ENCODE peak calls at places on chromosomes 2 and 18, in four cellular contexts. L, C, X and A are unnamed samples.

GRCh38 chr18:6057604-6058003 is 162.3 kb upstream of the TMEM200C start:
- DNase-seq in C (no peak), X (no peak), L (no peak), A (no peak)

GRCh38 chr2:43880471-43880870 is 41.7 kb downstream of the ABCG8 start:
- DNase-seq in L (no peak), X (no peak), C (no peak), A (no peak)

GRCh38 chr2:146734042-146734715 is 1110.7 kb upstream of the ACVR2A start:
- DNase-seq in L (no peak), C (peak; percentile 81), X (no peak), A (no peak)

GRCh38 chr18:58649966-58650816 is 21.1 kb upstream of the MALT1 start:
- DNase-seq in X (no peak), C (no peak), L (no peak), A (no peak)

GRCh38 chr2:205405752-205406151 is 276.5 kb upstream of the NRP2 start:
- DNase-seq in C (no peak), L (no peak), X (no peak), A (no peak)

GRCh38 chr2:43068730-43069517 is 157.5 kb downstream of the ZFP36L2 start:
- DNase-seq in L (no peak), X (no peak), C (no peak), A (no peak)

GRCh38 chr18:31436825-31437224 is 10.7 kb upstream of the DSG3 start:
- DNase-seq in L (no peak), C (no peak), X (no peak), A (no peak)

GRCh38 chr18:73948497-73948896 is 199.1 kb downstream of the FBXO15 start:
- DNase-seq in C (no peak), L (no peak), X (no peak), A (no peak)

GRCh38 chr2:233830111-233830760 is 24.1 kb downstream of the HJURP start:
- DNase-seq in C (no peak), L (no peak), X (no peak), A (no peak)

GRCh38 chr2:112881217-112882000 is 29.6 kb upstream of the IL37 start:
- DNase-seq in X (no peak), L (no peak), C (peak; percentile 68), A (no peak)

GRCh38 chr2:156005999-156006712 is 326.4 kb downstream of the NR4A2 start:
- DNase-seq in C (no peak), X (no peak), L (no peak), A (no peak)

GRCh38 chr2:75342504-75343175 is 143.3 kb upstream of the TACR1 start:
- DNase-seq in X (no peak), L (no peak), C (no peak), A (no peak)

GRCh38 chr2:151251012-151251411 is 10.7 kb downstream of the RBM43 start:
- DNase-seq in X (no peak), L (no peak), C (no peak), A (no peak)

GRCh38 chr2:238505892-238506280 is 79.2 kb downstream of the ASB1 start:
- DNase-seq in X (no peak), L (no peak), C (no peak), A (no peak)

GRCh38 chr2:116109471-116109870 is 1667.0 kb downstream of the DPP10 start:
- DNase-seq in X (no peak), L (no peak), C (no peak), A (no peak)

GRCh38 chr2:220320326-220320725 is 692.9 kb downstream of the SLC4A3 start:
- DNase-seq in C (no peak), X (no peak), L (no peak), A (no peak)

GRCh38 chr2:239357954-239358754 is 42.7 kb downstream of the HDAC4 start:
- DNase-seq in X (no peak), C (no peak), L (no peak), A (no peak)

GRCh38 chr2:218230882-218231281 is 13.9 kb downstream of the ARPC2 start:
- DNase-seq in X (no peak), C (peak; percentile 57), L (no peak), A (no peak)

GRCh38 chr2:218618102-218618860 is 10.6 kb downstream of the PLCD4 start:
- DNase-seq in L (no peak), X (no peak), C (peak; percentile 45), A (no peak)

GRCh38 chr2:193695367-193695766 is 1500.6 kb upstream of the TMEFF2 start:
- DNase-seq in C (peak; percentile 60), X (no peak), L (no peak), A (no peak)

GRCh38 chr2:70967189-70967588 is 11.2 kb upstream of the ANKRD53 start:
- DNase-seq in C (no peak), L (peak; percentile 1), X (no peak), A (peak; percentile 5)

DNA sequence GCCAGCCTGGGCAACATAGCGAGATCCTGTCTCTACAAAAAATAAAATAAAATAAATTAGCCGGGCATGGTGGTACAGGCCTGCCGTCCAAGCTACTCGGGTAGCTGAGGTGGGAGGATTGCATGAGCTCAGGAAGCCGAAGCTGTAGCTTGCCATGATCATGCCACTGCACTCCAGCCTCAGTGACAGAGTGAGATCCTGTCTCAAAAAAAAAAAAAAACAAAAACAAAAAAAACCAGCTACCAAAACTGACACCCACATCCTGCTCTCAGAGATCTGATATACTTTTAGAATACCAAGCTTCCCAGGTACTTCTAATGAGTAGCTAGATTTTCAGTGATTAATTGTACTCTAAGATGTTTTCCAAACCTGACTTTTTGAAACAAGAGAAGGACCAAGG is 74.0 kb downstream of the TTC27 start:
- DNase-seq in L (no peak), X (no peak), C (no peak), A (no peak)
- H3K4me3 ChIP-seq in L (no peak overlapping the region), X (no peak overlapping the region), C (no peak overlapping the region), A (no peak overlapping the region)

GRCh38 chr18:12279781-12280531 is 25.8 kb downstream of the CIDEA start:
- DNase-seq in C (no peak), L (no peak), X (peak; percentile 46), A (no peak)

GRCh38 chr18:12282436-12283039 is 25.5 kb upstream of the TUBB6 start:
- DNase-seq in X (no peak), C (no peak), L (no peak), A (no peak)

GRCh38 chr18:12283666-12284065 is 24.4 kb upstream of the TUBB6 start:
- DNase-seq in L (no peak), C (no peak), X (no peak), A (no peak)

GRCh38 chr18:12281861-12282260 is 26.2 kb upstream of the TUBB6 start:
- DNase-seq in X (no peak), L (no peak), C (no peak), A (no peak)

DNA sequence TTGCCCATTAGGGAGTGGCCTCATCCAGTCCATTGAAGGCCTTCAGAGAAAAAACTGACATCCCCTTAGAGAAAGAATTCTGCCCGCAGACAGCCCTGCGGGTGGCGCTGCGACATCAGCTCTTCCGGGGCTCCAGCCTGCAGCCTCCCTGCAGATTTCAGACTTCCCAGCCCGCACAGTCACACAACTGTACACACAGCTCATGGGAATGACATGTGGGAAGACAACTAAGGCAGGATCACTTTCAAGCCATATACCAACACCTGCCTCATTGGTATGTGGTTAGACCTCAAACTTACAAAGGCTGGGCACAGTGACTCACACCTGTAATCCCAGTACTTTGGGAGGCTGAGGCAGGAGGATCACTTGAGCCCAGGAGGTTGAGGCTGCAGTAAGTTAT is 24.8 kb upstream of the TUBB6 start:
- DNase-seq in L (no peak), X (no peak), C (peak; percentile 46), A (no peak)
- TF ChIP-seq CTCF in L (no peak), X (no peak), C (peak; percentile 54), A (no peak)

DNA sequence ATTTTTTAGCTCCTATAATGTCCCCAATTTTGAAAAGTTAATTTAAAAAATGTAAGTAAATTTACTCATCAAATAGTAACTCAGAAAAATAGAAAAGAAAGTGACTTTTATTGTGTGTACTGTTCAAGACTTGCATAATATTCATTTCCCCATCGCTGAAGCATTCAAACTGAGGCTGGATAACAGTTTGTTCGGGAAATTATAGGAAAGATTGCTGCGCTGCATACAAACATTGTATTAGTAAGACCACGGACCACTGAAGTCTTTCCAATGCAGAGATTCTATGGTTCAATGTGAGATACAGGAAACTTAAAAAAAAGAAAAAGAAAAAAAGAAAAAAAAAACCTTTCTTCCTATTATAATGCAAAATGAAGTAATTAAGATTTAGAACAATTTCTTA is 10.4 kb downstream of the STK17B start:
- DNase-seq in L (no peak), C (no peak), X (no peak), A (no peak)
- H3K27ac ChIP-seq in L (no peak overlapping the region), C (no peak overlapping the region), X (peak overlapping the region; percentile 37), A (no peak overlapping the region)

GRCh38 chr2:111219285-111219684 is 98.6 kb downstream of the BCL2L11 start:
- DNase-seq in C (no peak), L (no peak), X (no peak), A (peak; percentile 25)

GRCh38 chr2:111216811-111217652 is 96.3 kb downstream of the BCL2L11 start:
- DNase-seq in C (no peak), X (peak; percentile 30), L (no peak), A (peak; percentile 22)

GRCh38 chr2:111221701-111222100 is 101.0 kb downstream of the BCL2L11 start:
- DNase-seq in C (no peak), L (no peak), X (no peak), A (peak; percentile 21)

GRCh38 chr2:111222204-111222866 is 101.6 kb downstream of the BCL2L11 start:
- DNase-seq in X (no peak), L (no peak), C (no peak), A (peak; percentile 25)

DNA sequence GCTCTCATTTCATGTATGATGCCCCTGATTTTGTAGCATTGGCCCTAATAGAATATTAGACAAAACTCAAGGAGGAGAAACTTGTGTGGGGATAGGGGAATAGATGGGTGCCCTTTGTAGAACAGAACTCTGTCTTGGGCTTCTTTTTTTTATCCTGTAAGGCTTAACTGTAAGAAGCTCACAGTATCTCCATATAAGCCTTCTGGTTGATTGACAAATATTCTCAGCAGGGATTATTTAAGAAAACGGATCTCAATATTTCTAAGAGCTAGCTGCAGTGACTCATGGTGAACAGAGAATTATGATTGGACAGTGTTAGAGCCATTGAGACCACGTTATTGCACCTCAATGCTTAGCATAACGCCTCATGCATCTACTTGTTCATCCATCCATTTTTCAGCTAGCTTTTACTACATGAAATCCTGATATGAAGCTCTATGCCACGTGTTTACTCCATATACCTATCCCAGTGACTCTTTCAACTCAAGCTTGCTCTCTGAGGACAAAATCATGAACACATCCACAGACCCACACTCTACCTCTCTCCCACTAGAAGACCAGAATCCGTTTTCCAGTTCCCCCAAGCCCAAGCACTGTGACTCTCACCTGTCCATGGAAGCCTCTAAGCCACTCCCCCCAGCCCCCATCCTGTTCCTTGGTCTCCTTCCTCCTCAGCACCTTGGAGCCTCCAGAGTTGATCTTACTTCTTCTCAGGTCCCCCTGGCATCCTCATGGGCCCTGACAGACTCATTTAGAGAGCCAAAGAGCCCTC is 99.2 kb downstream of the BCL2L11 start:
- DNase-seq in X (no peak), C (no peak), L (no peak), A (peak; percentile 16)
- H3K4me3 ChIP-seq in X (no peak overlapping the region), C (no peak overlapping the region), L (no peak overlapping the region), A (no peak overlapping the region)